ENCODE peak calls at places on chromosome 16, in seven cellular contexts. One of them, this sample, is unnamed.

GRCh38 chr16:78897299-78897698 is 703.2 kb downstream of the MAF start:
- DNase-seq in bronchial epithelial cell: peak
- DNase-seq in left lung: no peak
- DNase-seq in A549: no peak
- DNase-seq in IMR-90: no peak
- DNase-seq in H9: no peak
- DNase-seq in B cell: no peak
- DNase-seq in this sample: no peak

GRCh38 chr16:57745768-57746167 is 10.2 kb downstream of the KATNB1 start:
- DNase-seq in bronchial epithelial cell: no peak
- DNase-seq in H9: no peak
- DNase-seq in B cell: no peak
- DNase-seq in left lung: no peak
- DNase-seq in IMR-90: no peak
- DNase-seq in A549: no peak
- DNase-seq in this sample: no peak

GRCh38 chr16:10587622-10588021 is 7.2 kb upstream of the EMP2 start:
- DNase-seq in B cell: no peak
- DNase-seq in H9: no peak
- DNase-seq in left lung: no peak
- DNase-seq in A549: no peak
- DNase-seq in bronchial epithelial cell: no peak
- DNase-seq in IMR-90: no peak
- DNase-seq in this sample: no peak

GRCh38 chr16:46629331-46629843 is 8.2 kb upstream of the SHCBP1 start:
- DNase-seq in A549: peak
- DNase-seq in bronchial epithelial cell: peak
- DNase-seq in H9: peak
- DNase-seq in left lung: no peak
- DNase-seq in B cell: no peak
- DNase-seq in IMR-90: peak
- DNase-seq in this sample: no peak

GRCh38 chr16:22360963-22361659 is 13.3 kb downstream of the CDR2 start:
- DNase-seq in left lung: no peak
- DNase-seq in B cell: no peak
- DNase-seq in H9: no peak
- DNase-seq in A549: no peak
- DNase-seq in bronchial epithelial cell: no peak
- DNase-seq in IMR-90: no peak
- DNase-seq in this sample: no peak

GRCh38 chr16:57694556-57695377 is at the start of gene DRC7:
- DNase-seq in H9: peak
- DNase-seq in B cell: peak
- DNase-seq in left lung: peak
- DNase-seq in IMR-90: peak
- DNase-seq in bronchial epithelial cell: peak
- DNase-seq in A549: peak
- DNase-seq in this sample: no peak

GRCh38 chr16:78704421-78704820 is 605.0 kb downstream of the WWOX start:
- DNase-seq in IMR-90: no peak
- DNase-seq in left lung: no peak
- DNase-seq in B cell: no peak
- DNase-seq in H9: no peak
- DNase-seq in A549: no peak
- DNase-seq in bronchial epithelial cell: no peak
- DNase-seq in this sample: no peak

GRCh38 chr16:80667925-80668324 is 127.1 kb downstream of the DYNLRB2 start:
- DNase-seq in left lung: no peak
- DNase-seq in bronchial epithelial cell: no peak
- DNase-seq in IMR-90: no peak
- DNase-seq in H9: no peak
- DNase-seq in B cell: peak
- DNase-seq in A549: no peak
- DNase-seq in this sample: no peak

GRCh38 chr16:57357330-57358151 is 1.0 kb upstream of the CCL22 start:
- DNase-seq in B cell: no peak
- DNase-seq in IMR-90: no peak
- DNase-seq in A549: no peak
- DNase-seq in H9: no peak
- DNase-seq in left lung: no peak
- DNase-seq in bronchial epithelial cell: no peak
- DNase-seq in this sample: no peak

GRCh38 chr16:17387226-17387625 is 83.5 kb downstream of the XYLT1 start:
- DNase-seq in A549: no peak
- DNase-seq in bronchial epithelial cell: no peak
- DNase-seq in left lung: no peak
- DNase-seq in IMR-90: no peak
- DNase-seq in H9: no peak
- DNase-seq in B cell: no peak
- DNase-seq in this sample: no peak

GRCh38 chr16:48162839-48163410 is 7.1 kb upstream of the ABCC12 start:
- DNase-seq in A549: no peak
- DNase-seq in IMR-90: no peak
- DNase-seq in B cell: no peak
- DNase-seq in H9: no peak
- DNase-seq in left lung: no peak
- DNase-seq in bronchial epithelial cell: no peak
- DNase-seq in this sample: no peak

GRCh38 chr16:27838536-27839175 is 224.9 kb downstream of the GSG1L start:
- DNase-seq in bronchial epithelial cell: peak
- DNase-seq in H9: peak
- DNase-seq in left lung: no peak
- DNase-seq in B cell: no peak
- DNase-seq in A549: no peak
- DNase-seq in IMR-90: no peak
- DNase-seq in this sample: no peak

GRCh38 chr16:70749006-70749678 is 51.8 kb downstream of the VAC14 start:
- DNase-seq in H9: no peak
- DNase-seq in IMR-90: no peak
- DNase-seq in B cell: no peak
- DNase-seq in A549: no peak
- DNase-seq in left lung: no peak
- DNase-seq in bronchial epithelial cell: peak
- DNase-seq in this sample: no peak

GRCh38 chr16:34078697-34079096 is 619.3 kb downstream of the TP53TG3F start:
- DNase-seq in A549: no peak
- DNase-seq in IMR-90: peak
- DNase-seq in B cell: no peak
- DNase-seq in left lung: no peak
- DNase-seq in H9: no peak
- DNase-seq in bronchial epithelial cell: peak
- DNase-seq in this sample: no peak

GRCh38 chr16:77472262-77472661 is 37.4 kb upstream of the ADAMTS18 start:
- DNase-seq in left lung: no peak
- DNase-seq in A549: no peak
- DNase-seq in H9: no peak
- DNase-seq in B cell: no peak
- DNase-seq in IMR-90: no peak
- DNase-seq in bronchial epithelial cell: no peak
- DNase-seq in this sample: no peak

GRCh38 chr16:397135-397661 is at the start of gene NME4:
- DNase-seq in A549: no peak
- DNase-seq in left lung: no peak
- DNase-seq in IMR-90: no peak
- DNase-seq in B cell: no peak
- DNase-seq in bronchial epithelial cell: no peak
- DNase-seq in H9: peak
- DNase-seq in this sample: no peak

GRCh38 chr16:49672753-49673152 is 183.2 kb downstream of the ZNF423 start:
- DNase-seq in IMR-90: no peak
- DNase-seq in left lung: no peak
- DNase-seq in H9: no peak
- DNase-seq in A549: no peak
- DNase-seq in bronchial epithelial cell: no peak
- DNase-seq in B cell: no peak
- DNase-seq in this sample: no peak

GRCh38 chr16:31344712-31345111 is 10.3 kb upstream of the ITGAX start:
- DNase-seq in B cell: no peak
- DNase-seq in IMR-90: no peak
- DNase-seq in bronchial epithelial cell: no peak
- DNase-seq in A549: no peak
- DNase-seq in H9: no peak
- DNase-seq in left lung: no peak
- DNase-seq in this sample: no peak

GRCh38 chr16:86061771-86062170 is 162.8 kb downstream of the IRF8 start:
- DNase-seq in H9: no peak
- DNase-seq in bronchial epithelial cell: no peak
- DNase-seq in IMR-90: no peak
- DNase-seq in B cell: no peak
- DNase-seq in A549: no peak
- DNase-seq in left lung: no peak
- DNase-seq in this sample: no peak

GRCh38 chr16:77788196-77789084 is at the start of gene VAT1L:
- DNase-seq in A549: peak
- DNase-seq in left lung: no peak
- DNase-seq in H9: peak
- DNase-seq in B cell: no peak
- DNase-seq in IMR-90: peak
- DNase-seq in bronchial epithelial cell: peak
- DNase-seq in this sample: no peak

DNA sequence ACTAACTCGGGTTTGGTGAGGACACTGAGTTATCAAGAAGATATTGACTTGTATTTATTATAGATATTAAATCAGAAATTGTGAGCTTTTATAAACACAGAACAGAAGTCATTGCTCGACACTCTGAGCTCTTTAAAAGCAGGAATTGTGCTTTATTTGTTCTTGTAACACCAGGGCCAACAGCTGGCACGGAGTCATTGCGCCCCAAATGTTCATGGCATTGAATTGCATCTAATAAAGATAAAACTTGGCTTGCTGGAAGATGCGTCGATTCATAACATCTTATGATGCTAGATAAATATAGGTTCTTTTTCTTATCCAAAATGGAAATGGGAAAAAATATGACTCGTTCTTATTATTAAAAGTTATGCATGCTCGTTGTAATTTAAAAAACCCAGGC is 11.8 kb upstream of the MLYCD start:
- DNase-seq in B cell: no peak
- DNase-seq in IMR-90: no peak
- DNase-seq in left lung: no peak
- DNase-seq in bronchial epithelial cell: peak
- DNase-seq in H9: no peak
- DNase-seq in A549: peak
- DNase-seq in this sample: no peak
- TF ChIP-seq CTCF in B cell: no peak
- TF ChIP-seq CTCF in IMR-90: peak
- TF ChIP-seq CTCF in left lung: no peak
- TF ChIP-seq CTCF in bronchial epithelial cell: peak
- TF ChIP-seq CTCF in H9: peak
- TF ChIP-seq CTCF in A549: peak
- TF ChIP-seq CTCF in this sample: no peak

GRCh38 chr16:3038256-3038655 is 1.5 kb upstream of the BICDL2 start:
- DNase-seq in H9: peak
- DNase-seq in B cell: no peak
- DNase-seq in A549: no peak
- DNase-seq in bronchial epithelial cell: peak
- DNase-seq in left lung: no peak
- DNase-seq in IMR-90: no peak
- DNase-seq in this sample: no peak
- TF ChIP-seq CTCF in H9: no peak
- TF ChIP-seq CTCF in B cell: no peak
- TF ChIP-seq CTCF in A549: no peak
- TF ChIP-seq CTCF in bronchial epithelial cell: no peak
- TF ChIP-seq CTCF in left lung: no peak
- TF ChIP-seq CTCF in IMR-90: no peak
- TF ChIP-seq CTCF in this sample: no peak

GRCh38 chr16:67169642-67170167 is 633 bp upstream of the NOL3 start:
- DNase-seq in B cell: no peak
- DNase-seq in A549: no peak
- DNase-seq in bronchial epithelial cell: no peak
- DNase-seq in left lung: no peak
- DNase-seq in IMR-90: no peak
- DNase-seq in H9: peak
- DNase-seq in this sample: no peak
- TF ChIP-seq CTCF in B cell: peak
- TF ChIP-seq CTCF in A549: peak
- TF ChIP-seq CTCF in bronchial epithelial cell: peak
- TF ChIP-seq CTCF in left lung: peak
- TF ChIP-seq CTCF in IMR-90: peak
- TF ChIP-seq CTCF in H9: peak
- TF ChIP-seq CTCF in this sample: peak

GRCh38 chr16:4320571-4321137 is 4.8 kb downstream of the GLIS2 start:
- DNase-seq in IMR-90: no peak
- DNase-seq in left lung: no peak
- DNase-seq in A549: no peak
- DNase-seq in B cell: no peak
- DNase-seq in H9: no peak
- DNase-seq in bronchial epithelial cell: peak
- DNase-seq in this sample: no peak

GRCh38 chr16:4323845-4324478 is 8.1 kb downstream of the GLIS2 start:
- DNase-seq in left lung: no peak
- DNase-seq in A549: peak
- DNase-seq in bronchial epithelial cell: no peak
- DNase-seq in IMR-90: peak
- DNase-seq in H9: peak
- DNase-seq in B cell: no peak
- DNase-seq in this sample: peak

GRCh38 chr16:4323071-4323844 is 7.4 kb downstream of the GLIS2 start:
- DNase-seq in left lung: no peak
- DNase-seq in A549: no peak
- DNase-seq in bronchial epithelial cell: no peak
- DNase-seq in IMR-90: no peak
- DNase-seq in H9: no peak
- DNase-seq in B cell: no peak
- DNase-seq in this sample: peak

GRCh38 chr16:4321286-4322120 is 5.6 kb downstream of the GLIS2 start:
- DNase-seq in A549: no peak
- DNase-seq in IMR-90: no peak
- DNase-seq in left lung: no peak
- DNase-seq in bronchial epithelial cell: no peak
- DNase-seq in B cell: no peak
- DNase-seq in H9: no peak
- DNase-seq in this sample: no peak

DNA sequence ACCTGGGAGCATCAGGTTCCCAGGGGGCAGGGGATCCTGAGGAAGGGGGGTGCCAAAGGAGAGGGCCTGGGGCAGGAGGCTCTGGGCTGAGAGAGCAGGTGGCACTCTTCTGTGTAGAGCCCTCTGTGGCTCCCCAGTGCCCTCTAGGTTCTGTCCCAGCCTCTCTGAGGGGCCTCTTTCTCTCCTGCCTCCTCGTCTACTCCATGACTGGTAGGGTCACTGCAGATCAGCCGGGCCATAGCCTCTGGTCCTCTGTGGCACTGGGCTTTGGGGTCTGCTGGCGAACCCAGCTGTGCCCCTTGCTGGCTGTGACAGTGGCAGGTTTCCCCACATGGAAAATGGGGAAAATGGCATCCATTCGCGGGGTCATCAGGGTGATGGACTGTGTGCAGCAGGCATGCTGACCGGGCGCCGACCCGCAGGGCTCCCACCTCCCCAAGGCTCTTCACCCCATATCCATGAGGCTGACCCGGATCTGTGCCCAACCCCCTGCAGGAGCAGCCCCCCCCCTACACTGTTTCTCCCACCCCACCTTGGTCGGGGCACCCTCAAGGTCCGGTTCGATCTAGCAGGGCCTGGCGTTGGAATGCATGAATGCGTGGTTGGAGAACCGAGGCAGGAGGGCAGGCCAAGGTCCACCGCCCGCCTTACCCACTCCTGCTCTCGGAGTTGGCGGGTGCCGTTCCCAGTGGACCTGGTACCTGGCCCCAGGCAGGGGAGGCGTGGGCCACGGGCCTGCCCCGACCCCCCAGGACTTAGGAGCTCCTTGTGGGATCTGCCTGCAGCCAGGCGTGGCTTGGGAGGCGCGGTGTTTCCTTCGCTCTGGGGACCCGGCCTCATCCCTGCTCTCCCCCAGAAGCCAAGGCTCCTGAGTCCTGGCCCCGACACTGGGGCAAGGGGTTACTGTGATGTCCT is 6.5 kb downstream of the GLIS2 start:
- DNase-seq in H9: no peak
- DNase-seq in bronchial epithelial cell: no peak
- DNase-seq in A549: no peak
- DNase-seq in left lung: no peak
- DNase-seq in B cell: no peak
- DNase-seq in IMR-90: no peak
- DNase-seq in this sample: no peak
- TF ChIP-seq CTCF in H9: no peak
- TF ChIP-seq CTCF in bronchial epithelial cell: no peak
- TF ChIP-seq CTCF in A549: no peak
- TF ChIP-seq CTCF in left lung: no peak
- TF ChIP-seq CTCF in B cell: no peak
- TF ChIP-seq CTCF in IMR-90: no peak
- TF ChIP-seq CTCF in this sample: no peak